ENCODE peak calls at places on chromosomes 5 and 9, in six cellular contexts. W is spleen, Q is lower lobe of right lung, E is HFF-Myc, O is fibroblast of pulmonary artery, M is GM06990. T is an unnamed sample.

GRCh38 chr9:118000581-118000980 is 296.4 kb downstream of the TLR4 start:
- DNase-seq in Q (no peak), E (no peak), O (no peak), W (no peak), M (no peak), T (no peak)

GRCh38 chr5:989961-990530 is 18.6 kb upstream of the NKD2 start:
- DNase-seq in W (no peak), Q (peak; percentile 68), M (no peak), O (peak; percentile 61), E (no peak), T (no peak)

GRCh38 chr9:121455527-121456239 is 44.0 kb downstream of the GGTA1 start:
- DNase-seq in M (peak; percentile 18), W (no peak), E (no peak), O (no peak), Q (no peak), T (peak; percentile 40)

GRCh38 chr5:173296737-173297676 is 31.2 kb downstream of the STC2 start:
- DNase-seq in E (no peak), O (no peak), M (no peak), W (no peak), Q (no peak), T (no peak)

GRCh38 chr5:143542798-143543144 is 139.3 kb upstream of the NR3C1 start:
- DNase-seq in W (no peak), Q (no peak), O (peak; percentile 60), M (no peak), E (no peak), T (no peak)

GRCh38 chr5:68285857-68286611 is 70.5 kb downstream of the PIK3R1 start:
- DNase-seq in Q (no peak), E (no peak), M (no peak), W (no peak), O (peak; percentile 76), T (peak; percentile 36)

GRCh38 chr5:197892-198489 is 6.7 kb downstream of the LRRC14B start:
- DNase-seq in W (peak; percentile 50), M (no peak), E (no peak), O (no peak), Q (no peak), T (no peak)

GRCh38 chr5:140261403-140262171 is 41.3 kb downstream of the PFDN1 start:
- DNase-seq in O (peak; percentile 86), E (peak; percentile 62), M (no peak), Q (peak; percentile 76), W (no peak), T (no peak)

DNA sequence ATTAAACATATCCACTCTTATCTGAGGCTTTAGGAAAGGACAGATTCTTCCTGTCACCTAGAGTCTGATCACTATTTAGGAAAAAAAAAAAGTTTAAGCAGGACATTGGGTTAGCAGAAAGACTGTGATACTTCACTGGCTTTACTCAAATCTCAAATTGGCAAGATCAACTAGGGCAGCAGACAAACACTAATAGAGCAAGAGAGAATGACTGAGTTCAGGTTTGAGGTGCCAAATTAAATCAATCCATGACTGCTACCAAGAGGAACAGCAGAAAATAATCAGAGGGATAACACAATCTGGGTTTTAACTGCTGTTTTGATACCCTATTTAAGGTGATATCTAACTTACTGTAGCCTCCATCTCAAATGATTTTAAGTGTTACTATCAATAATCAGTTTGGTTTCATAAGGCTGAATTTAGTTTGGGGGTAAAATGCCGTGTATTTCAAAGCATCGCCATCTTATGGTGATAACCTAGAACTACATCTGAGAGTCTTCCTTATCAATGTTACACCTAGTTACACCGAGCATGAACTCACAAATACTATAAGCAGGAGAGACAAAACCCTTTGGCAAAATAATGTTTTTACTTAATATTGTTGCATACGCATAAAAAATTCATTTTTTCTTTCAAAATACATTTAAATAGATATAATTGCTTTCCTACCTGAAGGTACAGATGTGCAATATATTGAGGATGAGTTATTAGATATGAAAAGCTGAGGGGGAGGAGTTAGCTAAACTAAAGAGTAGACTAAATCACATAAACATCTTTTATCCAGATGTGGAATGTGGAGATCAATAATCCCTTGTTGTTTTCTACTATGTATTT is 286.4 kb upstream of the CDH12 start:
- DNase-seq in W (no peak), Q (no peak), M (no peak), O (peak; percentile 25), E (no peak), T (peak; percentile 3)
- TF ChIP-seq CTCF in W (peak; percentile 41), Q (peak; percentile 23), M (peak; percentile 9), O (peak; percentile 35), E (no peak), T (peak; percentile 19)

GRCh38 chr5:81204205-81204604 is 28.9 kb upstream of the CKMT2 start:
- DNase-seq in O (no peak), E (no peak), M (no peak), W (no peak), Q (no peak), T (no peak)

GRCh38 chr5:81202652-81203051 is 30.5 kb upstream of the CKMT2 start:
- DNase-seq in M (no peak), W (no peak), E (no peak), O (peak; percentile 15), Q (no peak), T (no peak)

GRCh38 chr5:81205058-81205457 is 28.1 kb upstream of the CKMT2 start:
- DNase-seq in W (no peak), Q (no peak), E (no peak), O (no peak), M (no peak), T (no peak)

GRCh38 chr5:81207009-81207408 is 26.1 kb upstream of the CKMT2 start:
- DNase-seq in O (peak; percentile 16), W (no peak), Q (no peak), E (no peak), M (no peak), T (no peak)

GRCh38 chr5:81203729-81204128 is 29.4 kb upstream of the CKMT2 start:
- DNase-seq in Q (no peak), O (no peak), E (no peak), W (no peak), M (no peak), T (no peak)
- TF ChIP-seq CTCF in Q (no peak), O (no peak), E (no peak), W (no peak), M (no peak), T (no peak)

GRCh38 chr9:111300140-111300735 is 29.8 kb downstream of the OR2K2 start:
- DNase-seq in E (no peak), W (no peak), Q (no peak), M (no peak), O (no peak), T (no peak)
- TF ChIP-seq CTCF in E (no peak), W (no peak), Q (no peak), M (no peak), O (no peak), T (no peak)

GRCh38 chr9:127397722-127398647 is 1.0 kb downstream of the SLC2A8 start:
- DNase-seq in Q (peak; percentile 70), W (peak; percentile 89), O (peak; percentile 20), M (peak; percentile 62), E (no peak), T (peak; percentile 66)
- TF ChIP-seq CTCF in Q (peak; percentile 55), W (peak; percentile 39), O (peak; percentile 36), M (peak; percentile 70), E (peak; percentile 58), T (peak; percentile 25)

GRCh38 chr5:151628112-151628823 is 37.1 kb upstream of the FAT2 start:
- DNase-seq in M (no peak), E (no peak), W (no peak), Q (no peak), O (peak; percentile 21), T (no peak)
- TF ChIP-seq CTCF in M (no peak), E (no peak), W (no peak), Q (no peak), O (no peak), T (no peak)

DNA sequence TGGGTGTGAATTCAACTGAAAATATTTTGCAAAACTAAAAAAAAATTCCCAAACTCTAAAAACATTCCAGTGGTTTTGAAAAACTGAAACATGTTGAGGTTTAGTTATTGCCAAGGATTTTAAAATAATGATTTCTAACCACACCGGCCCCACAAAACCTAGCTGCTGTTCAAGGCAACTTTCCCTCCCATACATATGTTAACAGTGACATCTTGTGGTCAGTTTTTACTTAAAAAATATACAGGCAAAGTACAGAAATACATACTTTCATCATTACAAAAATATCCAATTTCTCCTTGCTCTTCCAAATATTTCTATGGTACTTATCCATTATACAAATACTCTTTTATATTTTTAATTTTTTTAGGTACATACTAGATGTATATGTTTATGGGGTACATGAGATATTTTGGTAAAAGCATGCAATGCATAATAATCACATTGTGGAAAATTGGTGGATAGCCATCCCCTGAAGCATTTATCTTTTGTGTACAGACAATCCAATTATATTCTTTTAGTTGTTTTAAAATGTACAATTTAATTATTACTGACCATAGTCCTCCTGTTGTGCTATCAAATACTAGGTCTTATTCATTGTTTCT is 34.4 kb upstream of the MRPS30 start:
- DNase-seq in Q (no peak), W (no peak), E (peak; percentile 4), M (no peak), O (peak; percentile 67), T (peak; percentile 22)
- TF ChIP-seq CTCF in Q (peak; percentile 51), W (peak; percentile 16), E (no peak), M (peak; percentile 46), O (peak; percentile 47), T (no peak)

DNA sequence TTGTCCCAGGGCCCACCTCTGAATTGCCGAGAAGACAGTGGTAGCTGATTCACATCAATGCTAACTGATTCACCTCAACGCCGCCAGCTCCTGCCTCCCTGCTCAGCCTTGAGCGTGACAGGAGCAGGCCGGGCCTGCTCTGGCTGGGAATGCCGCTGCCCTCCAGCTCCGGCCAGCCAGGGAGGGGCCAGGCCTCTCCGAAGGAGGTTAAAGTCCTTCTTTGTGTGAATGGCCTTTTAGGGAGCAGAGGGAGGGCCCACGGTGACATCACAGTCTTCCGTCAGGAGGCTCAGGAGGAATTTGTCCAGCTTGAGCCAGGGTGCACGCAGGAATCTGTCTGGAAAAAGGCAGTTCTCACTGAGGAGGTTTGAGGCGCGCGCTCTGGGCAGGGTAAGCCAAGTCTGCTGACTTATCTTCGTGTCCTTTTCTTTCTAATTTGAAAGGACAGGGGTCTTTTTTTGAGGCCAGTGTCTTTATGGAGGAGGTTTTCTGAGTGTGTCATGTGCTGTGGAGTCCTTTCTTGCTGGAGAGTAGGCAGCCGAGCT is 82.7 kb downstream of the C9orf152 start:
- DNase-seq in M (no peak), E (no peak), O (peak; percentile 99), Q (peak; percentile 83), W (peak; percentile 81), T (no peak)
- TF ChIP-seq CTCF in M (no peak), E (no peak), O (no peak), Q (no peak), W (no peak), T (no peak)

GRCh38 chr9:127396808-127397721 is at the start of gene SLC2A8:
- DNase-seq in E (peak; percentile 95), M (peak; percentile 98), Q (peak; percentile 98), W (peak; percentile 98), O (peak; percentile 98), T (peak; percentile 98)
- TF ChIP-seq CTCF in E (no peak), M (no peak), Q (peak; percentile 23), W (peak; percentile 41), O (no peak), T (no peak)

GRCh38 chr5:89128097-89128496 is 245.1 kb upstream of the MEF2C start:
- DNase-seq in Q (no peak), M (no peak), W (no peak), E (no peak), O (peak; percentile 20), T (no peak)

GRCh38 chr5:89128930-89129625 is 246.1 kb upstream of the MEF2C start:
- DNase-seq in W (no peak), Q (no peak), M (no peak), O (no peak), E (no peak), T (no peak)

GRCh38 chr5:89120719-89121118 is 237.7 kb upstream of the MEF2C start:
- DNase-seq in O (peak; percentile 13), W (no peak), Q (no peak), E (no peak), M (no peak), T (no peak)

GRCh38 chr5:89123607-89124006 is 240.6 kb upstream of the MEF2C start:
- DNase-seq in W (no peak), M (no peak), E (no peak), O (no peak), Q (no peak), T (no peak)

GRCh38 chr5:89125372-89125771 is 242.4 kb upstream of the MEF2C start:
- DNase-seq in M (no peak), Q (no peak), E (no peak), O (no peak), W (no peak), T (no peak)
- TF ChIP-seq CTCF in M (no peak), Q (no peak), E (no peak), O (no peak), W (no peak), T (no peak)